ENCODE peak calls at places on chromosomes 11 and 22, in four cellular contexts. F is coronary artery, V is endodermal cell, P is lower leg skin. X is an unnamed sample.

GRCh38 chr11:125382211-125382807 is 113.8 kb downstream of the FEZ1 start:
- DNase-seq in F (no peak), V (no peak), P (no peak), X (no peak)

GRCh38 chr11:2932850-2933251 is 3.6 kb upstream of the PHLDA2 start:
- DNase-seq in P (no peak), F (no peak), V (no peak), X (no peak)

GRCh38 chr11:100830295-100830694 is 143.2 kb downstream of the ARHGAP42 start:
- DNase-seq in V (peak; percentile 48), F (no peak), P (no peak), X (no peak)

GRCh38 chr11:57744386-57744785 is 3.1 kb downstream of the SELENOH start:
- DNase-seq in V (no peak), P (peak; percentile 39), F (no peak), X (no peak)

GRCh38 chr11:125869526-125869925 is 17.9 kb upstream of the HYLS1 start:
- DNase-seq in V (no peak), P (no peak), F (no peak), X (no peak)

GRCh38 chr22:38570841-38571364 is 920 bp upstream of the DMC1 start:
- DNase-seq in F (peak; percentile 81), P (peak; percentile 89), V (peak; percentile 79), X (no peak)

GRCh38 chr22:35452351-35452781 is 52.4 kb downstream of the MCM5 start:
- DNase-seq in P (no peak), F (no peak), V (no peak), X (no peak)

GRCh38 chr22:17430298-17430900 is 61.1 kb downstream of the CECR2 start:
- DNase-seq in V (no peak), F (no peak), P (no peak), X (no peak)

GRCh38 chr22:26636296-26636695 is 14.5 kb downstream of the CRYBA4 start:
- DNase-seq in V (no peak), P (no peak), F (no peak), X (no peak)

GRCh38 chr22:21098099-21098671 is 52.4 kb downstream of the LRRC74B start:
- DNase-seq in V (no peak), F (no peak), P (no peak), X (no peak)
- TF ChIP-seq CTCF in V (peak; percentile 37), F (no peak), P (no peak), X (no peak)

GRCh38 chr11:20671856-20672546 is 2.6 kb downstream of the NELL1 start:
- DNase-seq in V (no peak), P (no peak), F (no peak), X (no peak)
- TF ChIP-seq CTCF in V (peak; percentile 61), P (no peak), F (no peak), X (peak; percentile 18)

DNA sequence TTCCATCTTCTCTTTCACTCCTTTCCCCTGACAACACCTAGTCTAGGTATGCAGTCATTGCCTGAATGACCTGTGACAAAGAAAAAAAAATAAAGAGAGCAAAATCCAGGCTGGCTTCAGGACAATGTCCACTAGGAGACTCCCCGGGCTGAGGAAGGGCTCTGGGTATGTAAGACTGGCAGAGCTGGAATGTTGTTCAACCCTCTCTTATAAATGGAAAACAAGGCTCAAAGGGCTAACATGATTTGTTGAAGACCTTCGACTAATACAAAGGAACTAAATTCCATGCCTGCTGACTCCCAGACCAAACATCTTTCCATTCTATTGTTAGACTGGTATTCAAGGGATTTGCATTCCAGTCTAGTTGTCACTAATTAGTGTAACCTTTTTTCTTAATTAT is 122.2 kb downstream of the ARL14EP start:
- DNase-seq in F (no peak), P (no peak), V (no peak), X (no peak)
- TF ChIP-seq CTCF in F (no peak), P (no peak), V (peak; percentile 42), X (no peak)

GRCh38 chr22:41943661-41944209 is 3.2 kb downstream of the CENPM start:
- DNase-seq in F (no peak), V (no peak), P (no peak), X (no peak)

GRCh38 chr22:41949297-41949965 is 2.5 kb upstream of the CENPM start:
- DNase-seq in P (no peak), V (no peak), F (no peak), X (no peak)

GRCh38 chr22:41947181-41948080 is 479 bp upstream of the CENPM start:
- DNase-seq in V (no peak), F (no peak), P (no peak), X (no peak)

GRCh38 chr22:41948142-41948541 is 1.2 kb upstream of the CENPM start:
- DNase-seq in F (no peak), V (no peak), P (no peak), X (no peak)

GRCh38 chr22:41946360-41947180 is at the start of gene CENPM:
- DNase-seq in F (peak; percentile 90), P (peak; percentile 97), V (peak; percentile 98), X (peak; percentile 98)
- TF ChIP-seq CTCF in F (no peak), P (no peak), V (peak; percentile 49), X (peak; percentile 25)

DNA sequence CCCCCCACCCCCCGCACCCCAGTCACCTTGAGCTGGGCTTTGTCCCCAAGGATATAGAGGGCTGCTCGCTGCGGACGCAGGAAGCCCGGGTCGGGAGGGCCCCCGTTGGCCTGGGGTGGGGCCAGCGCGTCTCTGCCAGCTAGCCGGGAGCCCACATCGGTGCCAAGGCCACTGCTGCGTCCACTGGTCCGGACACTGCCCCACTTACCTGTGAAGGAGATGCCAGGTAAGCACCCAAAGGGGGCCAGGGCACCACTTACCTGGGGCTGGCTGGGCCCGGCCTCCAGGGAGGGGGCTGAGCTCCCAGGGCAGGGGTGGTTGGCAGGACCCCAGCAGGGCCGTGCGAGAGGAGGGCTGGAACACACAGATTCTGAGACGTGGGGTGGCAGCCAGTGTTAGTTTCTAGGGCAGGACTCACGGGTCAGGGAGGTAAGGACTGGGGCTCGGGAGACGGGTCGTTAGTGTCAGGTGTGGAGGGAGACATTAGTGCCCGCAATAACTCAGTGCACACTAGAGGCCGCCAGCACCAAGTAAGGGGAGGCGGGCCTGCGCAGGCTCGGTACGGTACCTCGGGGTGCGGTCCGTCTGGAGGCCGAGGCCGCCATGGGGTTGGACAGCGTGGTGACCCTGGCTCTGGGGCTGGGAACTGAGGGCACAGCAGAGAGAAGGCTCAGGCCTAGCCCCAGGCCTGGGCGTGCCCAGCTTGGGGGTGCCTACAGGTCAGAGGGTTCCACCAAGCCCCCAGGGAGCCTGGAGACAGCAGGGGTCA is 18.2 kb downstream of the SBF1 start:
- DNase-seq in P (no peak), V (peak; percentile 74), F (no peak), X (no peak)
- TF ChIP-seq CTCF in P (no peak), V (peak; percentile 67), F (no peak), X (peak; percentile 35)

GRCh38 chr11:120039031-120039430 is 98.9 kb downstream of the TRIM29 start:
- DNase-seq in V (peak; percentile 18), P (peak; percentile 23), F (no peak), X (peak; percentile 54)

GRCh38 chr11:120040136-120040840 is 97.6 kb downstream of the TRIM29 start:
- DNase-seq in F (peak; percentile 53), V (peak; percentile 73), P (peak; percentile 53), X (peak; percentile 48)

GRCh38 chr11:120043323-120043945 is 94.5 kb downstream of the TRIM29 start:
- DNase-seq in F (peak; percentile 8), P (peak; percentile 62), V (peak; percentile 29), X (peak; percentile 70)
- TF ChIP-seq CTCF in F (no peak), P (no peak), V (no peak), X (no peak)

GRCh38 chr11:114061053-114062049 is 1.8 kb downstream of the ZBTB16 start:
- DNase-seq in P (peak; percentile 90), F (no peak), V (peak; percentile 70), X (no peak)

GRCh38 chr11:114060402-114061052 is 1.0 kb downstream of the ZBTB16 start:
- DNase-seq in P (peak; percentile 88), F (no peak), V (peak; percentile 72), X (no peak)

GRCh38 chr11:114059278-114059983 is at the start of gene ZBTB16:
- DNase-seq in F (peak; percentile 94), V (peak; percentile 90), P (peak; percentile 98), X (peak; percentile 92)

GRCh38 chr11:114058871-114059277 is 637 bp upstream of the ZBTB16 start:
- DNase-seq in P (peak; percentile 89), F (no peak), V (peak; percentile 60), X (no peak)

DNA sequence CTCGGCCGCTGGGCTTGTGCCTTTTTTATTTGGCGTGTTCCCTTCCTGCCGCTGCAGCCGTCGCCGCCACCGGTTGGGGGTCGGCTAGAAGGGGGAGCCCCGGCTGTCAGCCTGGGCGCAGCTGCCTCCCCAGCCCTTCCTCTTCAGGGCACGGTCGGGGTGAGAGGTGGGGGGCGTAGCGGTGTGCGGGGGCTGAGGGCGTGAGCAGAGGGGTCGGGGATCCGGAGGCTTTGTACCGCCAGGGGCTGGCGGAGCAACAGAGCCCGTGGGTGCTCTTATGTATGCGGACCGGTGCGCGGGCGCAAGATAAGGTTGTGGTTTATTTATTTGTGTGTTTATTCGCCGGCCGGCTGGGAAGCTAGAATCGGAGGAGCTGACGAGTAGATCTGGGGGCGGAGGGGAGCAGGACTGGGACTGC is 482 bp downstream of the ZBTB16 start:
- DNase-seq in V (peak; percentile 69), F (no peak), P (peak; percentile 89), X (no peak)
- TF ChIP-seq CTCF in V (no peak), F (no peak), P (no peak), X (peak; percentile 15)

X was measured in osteocyte.